ENCODE peak calls at places on chromosomes 5 and 9, in five cellular contexts. One of them, this sample, is unnamed.

GRCh38 chr9:84170521-84171141 is 169.9 kb downstream of the SLC28A3 start:
- DNase-seq in AG09309: peak
- DNase-seq in right lobe of liver: no peak
- DNase-seq in left lung: peak
- DNase-seq in fibroblast of pulmonary artery: peak
- DNase-seq in this sample: peak

GRCh38 chr5:133844836-133845235 is 123.6 kb downstream of the C5orf15 start:
- DNase-seq in AG09309: no peak
- DNase-seq in right lobe of liver: no peak
- DNase-seq in left lung: no peak
- DNase-seq in fibroblast of pulmonary artery: no peak
- DNase-seq in this sample: no peak

GRCh38 chr5:32355694-32356093 is 43.0 kb upstream of the MTMR12 start:
- DNase-seq in AG09309: no peak
- DNase-seq in right lobe of liver: no peak
- DNase-seq in left lung: no peak
- DNase-seq in fibroblast of pulmonary artery: peak
- DNase-seq in this sample: peak

GRCh38 chr5:103456476-103456875 is 106.1 kb downstream of the NUDT12 start:
- DNase-seq in AG09309: no peak
- DNase-seq in right lobe of liver: no peak
- DNase-seq in left lung: no peak
- DNase-seq in fibroblast of pulmonary artery: no peak
- DNase-seq in this sample: no peak

GRCh38 chr5:81268797-81269196 is 32.6 kb upstream of the ZCCHC9 start:
- DNase-seq in AG09309: peak
- DNase-seq in right lobe of liver: no peak
- DNase-seq in left lung: no peak
- DNase-seq in fibroblast of pulmonary artery: peak
- DNase-seq in this sample: peak

GRCh38 chr9:131048332-131048731 is 39.4 kb downstream of the LAMC3 start:
- DNase-seq in AG09309: no peak
- DNase-seq in right lobe of liver: no peak
- DNase-seq in left lung: no peak
- DNase-seq in fibroblast of pulmonary artery: no peak
- DNase-seq in this sample: no peak

GRCh38 chr5:3212869-3213268 is 382.8 kb upstream of the IRX1 start:
- DNase-seq in AG09309: no peak
- DNase-seq in right lobe of liver: no peak
- DNase-seq in left lung: no peak
- DNase-seq in fibroblast of pulmonary artery: no peak
- DNase-seq in this sample: no peak

GRCh38 chr9:104977580-104977979 is 49.6 kb upstream of the ABCA1 start:
- DNase-seq in AG09309: no peak
- DNase-seq in right lobe of liver: no peak
- DNase-seq in left lung: no peak
- DNase-seq in fibroblast of pulmonary artery: no peak
- DNase-seq in this sample: no peak

GRCh38 chr5:122076023-122076422 is 2.0 kb downstream of the LOX start:
- DNase-seq in AG09309: no peak
- DNase-seq in right lobe of liver: no peak
- DNase-seq in left lung: no peak
- DNase-seq in fibroblast of pulmonary artery: peak
- DNase-seq in this sample: peak

GRCh38 chr9:133387680-133388079 is 11.5 kb downstream of the STKLD1 start:
- DNase-seq in AG09309: no peak
- DNase-seq in right lobe of liver: no peak
- DNase-seq in left lung: no peak
- DNase-seq in fibroblast of pulmonary artery: no peak
- DNase-seq in this sample: no peak

GRCh38 chr9:69380811-69381210 is 55.8 kb downstream of the ENTREP1 start:
- DNase-seq in AG09309: no peak
- DNase-seq in right lobe of liver: no peak
- DNase-seq in left lung: no peak
- DNase-seq in fibroblast of pulmonary artery: peak
- DNase-seq in this sample: peak

GRCh38 chr5:158947831-158948230 is 151.9 kb downstream of the EBF1 start:
- DNase-seq in AG09309: no peak
- DNase-seq in right lobe of liver: no peak
- DNase-seq in left lung: no peak
- DNase-seq in fibroblast of pulmonary artery: peak
- DNase-seq in this sample: peak

GRCh38 chr5:124054564-124054963 is 542.6 kb downstream of the CSNK1G3 start:
- DNase-seq in AG09309: no peak
- DNase-seq in right lobe of liver: no peak
- DNase-seq in left lung: no peak
- DNase-seq in fibroblast of pulmonary artery: no peak
- DNase-seq in this sample: no peak

GRCh38 chr9:116208417-116209232 is 55.0 kb downstream of the PAPPA start:
- DNase-seq in AG09309: peak
- DNase-seq in right lobe of liver: no peak
- DNase-seq in left lung: no peak
- DNase-seq in fibroblast of pulmonary artery: peak
- DNase-seq in this sample: peak

GRCh38 chr5:76380346-76381074 is 22.6 kb upstream of the IQGAP2 start:
- DNase-seq in AG09309: no peak
- DNase-seq in right lobe of liver: no peak
- DNase-seq in left lung: no peak
- DNase-seq in fibroblast of pulmonary artery: no peak
- DNase-seq in this sample: no peak

DNA sequence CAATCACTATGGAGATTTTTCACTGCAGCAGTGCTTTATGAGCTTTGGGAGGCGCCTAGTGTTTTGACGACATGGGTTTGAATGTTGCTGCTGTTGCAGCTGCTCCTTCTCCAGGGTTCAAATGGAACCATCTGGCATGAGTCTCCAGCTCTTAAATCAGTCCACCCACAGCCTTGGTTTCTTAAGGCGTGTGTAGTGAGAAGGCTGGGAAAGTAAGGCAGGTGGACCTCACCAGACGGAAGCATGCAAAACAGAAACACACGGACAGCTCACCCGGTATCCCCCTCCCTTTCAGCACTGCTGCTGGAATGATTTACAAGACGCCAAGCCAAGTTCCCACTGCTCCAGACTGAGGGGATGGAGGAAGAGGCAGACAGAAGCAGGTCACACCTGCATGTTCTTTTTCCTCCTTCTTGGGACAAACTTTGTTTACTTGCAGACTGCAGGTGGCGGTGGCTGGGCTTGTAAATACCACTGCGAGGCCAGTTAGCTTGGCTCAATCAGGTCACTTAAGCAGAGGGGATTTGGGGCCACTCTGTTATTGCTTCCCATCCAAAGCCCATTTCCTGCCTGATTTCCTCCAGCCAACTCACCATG is 47.4 kb downstream of the ADAM19 start:
- DNase-seq in AG09309: no peak
- DNase-seq in right lobe of liver: no peak
- DNase-seq in left lung: no peak
- DNase-seq in fibroblast of pulmonary artery: no peak
- DNase-seq in this sample: peak
- TF ChIP-seq CTCF in AG09309: no peak
- TF ChIP-seq CTCF in right lobe of liver: no peak
- TF ChIP-seq CTCF in left lung: no peak
- TF ChIP-seq CTCF in fibroblast of pulmonary artery: no peak
- TF ChIP-seq CTCF in this sample: no peak

GRCh38 chr5:52134013-52134650 is 653.6 kb upstream of the ITGA1 start:
- DNase-seq in AG09309: no peak
- DNase-seq in right lobe of liver: no peak
- DNase-seq in left lung: no peak
- DNase-seq in fibroblast of pulmonary artery: no peak
- DNase-seq in this sample: no peak

GRCh38 chr5:52132053-52132452 is 655.7 kb upstream of the ITGA1 start:
- DNase-seq in AG09309: no peak
- DNase-seq in right lobe of liver: no peak
- DNase-seq in left lung: no peak
- DNase-seq in fibroblast of pulmonary artery: no peak
- DNase-seq in this sample: no peak
- H3K4me3 ChIP-seq in AG09309: no peak
- H3K4me3 ChIP-seq in right lobe of liver: no peak
- H3K4me3 ChIP-seq in left lung: no peak
- H3K4me3 ChIP-seq in fibroblast of pulmonary artery: no peak
- H3K4me3 ChIP-seq in this sample: no peak

DNA sequence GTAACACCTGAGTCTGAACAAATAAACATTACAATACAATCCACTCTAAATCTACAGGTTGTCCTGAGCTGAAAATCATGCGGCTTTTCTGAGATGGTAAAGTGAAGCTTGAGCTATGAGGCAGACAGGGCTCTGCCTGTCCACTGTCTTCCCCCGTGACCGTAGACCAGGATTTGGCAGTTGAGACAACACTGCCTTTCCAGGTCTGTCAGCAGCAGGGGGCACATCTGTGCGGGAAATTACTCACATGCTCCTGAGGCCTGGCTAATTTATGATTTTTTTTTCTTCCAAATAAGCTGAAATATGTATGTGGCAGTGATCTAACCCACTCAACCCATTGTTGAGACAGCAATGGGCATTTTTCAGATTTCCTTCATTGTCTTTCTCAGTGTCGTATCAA is 307.9 kb downstream of the FBXL7 start:
- DNase-seq in AG09309: peak
- DNase-seq in right lobe of liver: no peak
- DNase-seq in left lung: no peak
- DNase-seq in fibroblast of pulmonary artery: peak
- DNase-seq in this sample: peak
- TF ChIP-seq CTCF in AG09309: peak
- TF ChIP-seq CTCF in right lobe of liver: no peak
- TF ChIP-seq CTCF in left lung: no peak
- TF ChIP-seq CTCF in fibroblast of pulmonary artery: peak
- TF ChIP-seq CTCF in this sample: peak

DNA sequence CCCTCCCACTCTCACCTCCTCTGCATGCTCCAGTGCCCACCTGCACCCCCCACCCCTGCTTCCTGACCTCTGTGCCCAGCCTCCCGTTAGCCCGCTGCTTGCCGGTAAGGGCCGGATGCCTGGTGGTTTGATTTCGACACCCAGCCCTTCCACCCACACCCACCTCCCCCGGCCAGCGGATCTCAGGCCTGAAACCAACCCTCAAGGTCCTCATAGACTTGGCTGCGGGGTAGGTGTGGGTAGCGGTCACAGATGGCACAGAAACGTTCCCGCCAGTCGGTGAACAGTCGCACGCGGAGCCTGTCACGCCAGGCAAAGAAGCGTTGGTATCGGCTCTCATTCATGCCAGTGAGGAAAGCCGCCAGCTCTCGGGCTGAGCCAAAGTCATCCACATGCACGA is 1.4 kb downstream of the FUT7 start:
- DNase-seq in AG09309: no peak
- DNase-seq in right lobe of liver: no peak
- DNase-seq in left lung: peak
- DNase-seq in fibroblast of pulmonary artery: no peak
- DNase-seq in this sample: no peak
- H3K4me3 ChIP-seq in AG09309: no peak
- H3K4me3 ChIP-seq in right lobe of liver: no peak
- H3K4me3 ChIP-seq in left lung: peak
- H3K4me3 ChIP-seq in fibroblast of pulmonary artery: no peak
- H3K4me3 ChIP-seq in this sample: no peak

This sample was measured in choroid plexus epithelial cell.